ENCODE peak calls at places on chromosomes 6 and 20, in nine cellular contexts. F is uterus, A is tibial artery, P is endothelial cell, B is neural crest cell, V is psoas muscle, Y is foreskin keratinocyte, R is astrocyte of the cerebellum, H is GM12865. J is an unnamed sample.

GRCh38 chr20:63536241-63536977 is 767 bp downstream of the PTK6 start:
- DNase-seq in A (no peak), F (no peak), P (peak; percentile 11), R (no peak), B (no peak), Y (no peak), V (peak; percentile 19), H (no peak), J (no peak)

GRCh38 chr6:27062755-27063154 is 184.7 kb upstream of the PRSS16 start:
- DNase-seq in H (no peak), Y (peak; percentile 10), R (no peak), V (no peak), A (no peak), B (no peak), P (no peak), F (no peak), J (no peak)

GRCh38 chr20:53901064-53901463 is 169.3 kb downstream of the BCAS1 start:
- DNase-seq in R (no peak), V (no peak), Y (no peak), P (no peak), F (no peak), B (no peak), H (no peak), A (no peak), J (no peak)

GRCh38 chr6:38567436-38567835 is 72.3 kb downstream of the BTBD9 start:
- DNase-seq in Y (peak; percentile 14), B (no peak), A (peak; percentile 73), F (peak; percentile 80), V (peak; percentile 76), H (peak; percentile 8), P (no peak), R (peak; percentile 80), J (no peak)

GRCh38 chr6:108029226-108029921 is 45.2 kb downstream of the OSTM1 start:
- DNase-seq in H (no peak), A (no peak), B (no peak), Y (no peak), P (no peak), R (no peak), V (no peak), F (no peak), J (no peak)

GRCh38 chr6:167145468-167145867 is 12.3 kb downstream of the GPR31 start:
- DNase-seq in Y (no peak), V (no peak), A (no peak), R (no peak), H (no peak), F (no peak), B (no peak), P (no peak), J (no peak)

GRCh38 chr6:122877302-122877701 is 88.2 kb downstream of the SMPDL3A start:
- DNase-seq in B (no peak), F (no peak), Y (no peak), A (no peak), R (no peak), H (no peak), V (no peak), P (no peak), J (no peak)

GRCh38 chr20:63433351-63433750 is 39.1 kb downstream of the KCNQ2 start:
- DNase-seq in F (no peak), P (no peak), H (peak; percentile 36), Y (no peak), B (no peak), V (no peak), R (no peak), A (no peak), J (no peak)

GRCh38 chr20:62518911-62519310 is 43.1 kb upstream of the GATA5 start:
- DNase-seq in B (no peak), H (no peak), R (no peak), Y (no peak), V (no peak), P (no peak), A (no peak), F (no peak), J (no peak)

GRCh38 chr6:152170702-152171667 is 363.5 kb downstream of the ESR1 start:
- DNase-seq in H (peak; percentile 93), A (no peak), Y (no peak), P (no peak), R (peak; percentile 81), F (no peak), B (no peak), V (no peak), J (peak; percentile 76)

GRCh38 chr6:17987576-17988421 is at the start of gene KIF13A:
- DNase-seq in A (peak; percentile 87), R (no peak), Y (no peak), V (peak; percentile 75), P (peak; percentile 74), H (peak; percentile 72), F (peak; percentile 63), B (peak; percentile 50), J (peak; percentile 66)

GRCh38 chr20:23147964-23148720 is 62.0 kb upstream of the CD93 start:
- DNase-seq in H (peak; percentile 84), Y (no peak), P (no peak), R (peak; percentile 18), V (peak; percentile 87), B (no peak), A (peak; percentile 91), F (no peak), J (peak; percentile 36)

GRCh38 chr6:137541531-137541930 is 47.3 kb upstream of the OLIG3 start:
- DNase-seq in R (no peak), P (no peak), V (no peak), A (no peak), F (no peak), Y (no peak), B (no peak), H (no peak), J (no peak)

GRCh38 chr6:137545073-137545472 is 50.9 kb upstream of the OLIG3 start:
- DNase-seq in Y (no peak), V (no peak), R (no peak), H (no peak), B (no peak), A (no peak), F (no peak), P (no peak), J (no peak)

GRCh38 chr6:137547186-137547585 is 53.0 kb upstream of the OLIG3 start:
- DNase-seq in F (no peak), B (no peak), P (no peak), R (no peak), A (no peak), V (no peak), Y (no peak), H (no peak), J (no peak)

GRCh38 chr6:137543114-137543513 is 48.9 kb upstream of the OLIG3 start:
- DNase-seq in A (no peak), H (peak; percentile 7), R (no peak), V (no peak), Y (no peak), P (no peak), B (no peak), F (no peak), J (no peak)

GRCh38 chr6:137542713-137543112 is 48.5 kb upstream of the OLIG3 start:
- DNase-seq in B (no peak), R (no peak), V (no peak), F (no peak), P (no peak), A (no peak), Y (no peak), H (peak; percentile 6), J (no peak)
- TF ChIP-seq CTCF in B (no peak), R (no peak), V (no peak), F (no peak), P (no peak), A (no peak), Y (no peak), H (no peak), J (no peak)

DNA sequence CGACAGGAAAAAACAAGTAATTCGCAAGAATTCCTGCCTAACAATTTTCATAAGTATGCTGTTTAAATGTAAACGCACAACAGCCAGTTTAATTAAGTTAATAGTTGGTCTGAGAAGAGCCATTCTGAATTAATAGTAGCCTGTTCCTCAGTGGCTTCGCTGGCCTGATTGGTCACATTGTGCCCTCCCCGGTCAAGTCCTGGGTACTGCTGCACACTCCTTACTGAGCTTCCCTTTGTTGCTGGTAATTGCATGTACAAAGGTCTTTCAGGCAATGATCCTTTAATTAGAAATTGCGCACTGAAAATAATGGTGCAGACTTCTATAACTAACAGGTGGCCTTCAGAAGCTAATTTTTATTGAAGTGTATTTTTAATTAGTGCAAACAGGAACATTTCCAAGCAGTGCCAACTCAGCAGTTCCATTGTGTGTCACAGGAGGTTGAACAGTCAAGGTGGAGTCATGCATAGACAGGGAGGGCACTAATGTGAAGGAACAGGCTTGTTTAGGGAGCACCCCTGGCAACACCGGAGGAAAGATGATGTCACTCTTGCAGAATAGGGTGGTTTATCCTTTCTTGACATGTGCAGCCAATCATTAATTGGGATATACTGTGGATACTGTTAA is 92.6 kb upstream of the SLC22A23 start:
- DNase-seq in Y (peak; percentile 71), V (no peak), H (no peak), A (no peak), R (no peak), F (no peak), B (no peak), P (no peak), J (no peak)
- TF ChIP-seq CTCF in Y (no peak), V (no peak), H (no peak), A (no peak), R (no peak), F (no peak), B (no peak), P (no peak), J (no peak)

GRCh38 chr6:36678488-36679042 is at the start of gene CDKN1A:
- DNase-seq in Y (peak; percentile 56), H (peak; percentile 94), B (peak; percentile 58), F (peak; percentile 92), A (peak; percentile 98), P (peak; percentile 91), V (peak; percentile 93), R (peak; percentile 66), J (peak; percentile 84)
- TF ChIP-seq CTCF in Y (peak; percentile 1), H (no peak), B (no peak), F (no peak), A (no peak), P (no peak), V (no peak), R (no peak), J (no peak)

GRCh38 chr6:21596379-21597242 is 3.1 kb downstream of the SOX4 start:
- DNase-seq in A (peak; percentile 70), Y (no peak), V (peak; percentile 46), R (no peak), B (peak; percentile 49), P (peak; percentile 50), H (peak; percentile 77), F (peak; percentile 72), J (peak; percentile 57)
- TF ChIP-seq CTCF in A (peak; percentile 51), Y (peak; percentile 72), V (peak; percentile 53), R (no peak), B (peak; percentile 76), P (peak; percentile 72), H (peak; percentile 30), F (peak; percentile 61), J (peak; percentile 62)

DNA sequence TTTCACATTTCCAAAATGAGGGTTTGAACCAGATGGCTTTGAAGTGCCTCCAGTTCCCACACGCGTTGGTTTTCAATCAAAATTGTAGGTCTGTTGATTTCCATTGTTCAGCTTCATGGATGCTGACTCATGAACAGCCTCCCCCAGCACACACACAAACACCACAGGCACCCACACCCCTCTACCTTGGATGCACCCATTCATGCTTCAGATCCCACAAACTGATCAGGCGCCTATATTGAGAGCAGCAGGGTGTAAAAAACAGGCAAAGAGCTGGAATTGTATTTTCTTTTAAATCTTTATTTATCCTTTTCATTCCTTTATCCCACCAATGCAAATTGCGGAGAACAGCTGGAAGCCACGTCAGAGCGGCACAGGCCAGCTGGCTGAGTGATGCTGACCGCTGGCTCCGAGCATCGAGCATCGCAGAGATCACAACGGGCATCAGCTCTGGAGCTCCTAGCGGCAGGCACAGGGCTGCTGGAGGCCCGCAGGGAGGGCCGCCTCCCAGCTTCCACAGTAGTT is 29.3 kb upstream of the TBC1D7 start:
- DNase-seq in V (no peak), Y (no peak), P (no peak), B (peak; percentile 5), R (peak; percentile 73), F (no peak), A (no peak), H (peak; percentile 38), J (peak; percentile 14)
- TF ChIP-seq CTCF in V (no peak), Y (no peak), P (no peak), B (no peak), R (peak; percentile 46), F (no peak), A (no peak), H (no peak), J (no peak)